ENCODE peak calls at places on chromosomes 6 and 20, in ten cellular contexts. Y is right cardiac atrium; H is CD4-positive, alpha-beta memory T cell; T is coronary artery; P is GM06990; M is astrocyte; N is astrocyte of the spinal cord; U is neural progenitor cell; X is thoracic aorta; Z is cardiac fibroblast. B is an unnamed sample.

GRCh38 chr6:85357651-85358050 is 92.2 kb upstream of the NT5E start:
- DNase-seq in Y (no peak), T (no peak), M (no peak), X (no peak), H (no peak), Z (no peak), U (no peak), N (no peak), P (no peak), B (no peak)

GRCh38 chr20:3687655-3688054 is 5.8 kb upstream of the ADAM33 start:
- DNase-seq in Z (peak; percentile 79), M (peak; percentile 47), T (no peak), U (peak; percentile 48), P (no peak), N (peak; percentile 63), H (no peak), Y (no peak), X (no peak), B (no peak)

GRCh38 chr6:150929403-150929802 is 63.9 kb downstream of the MTHFD1L start:
- DNase-seq in X (no peak), Z (no peak), M (no peak), T (no peak), N (no peak), U (no peak), H (no peak), P (no peak), Y (no peak), B (no peak)

GRCh38 chr20:41047975-41048305 is 19.3 kb downstream of the TOP1 start:
- DNase-seq in Y (no peak), H (peak; percentile 56), P (no peak), Z (peak; percentile 65), X (no peak), U (no peak), M (no peak), T (no peak), N (peak; percentile 51), B (no peak)

GRCh38 chr6:67722861-67723261 is 912.2 kb upstream of the ADGRB3 start:
- DNase-seq in P (no peak), H (no peak), X (no peak), T (no peak), U (no peak), M (no peak), Z (no peak), N (no peak), Y (no peak), B (no peak)

GRCh38 chr6:41092421-41093140 is 19.8 kb downstream of the NFYA start:
- DNase-seq in M (no peak), N (peak; percentile 20), X (no peak), Z (peak; percentile 47), H (no peak), U (no peak), T (no peak), Y (no peak), P (no peak), B (no peak)

GRCh38 chr20:53753880-53754459 is 160.3 kb upstream of the ZNF217 start:
- DNase-seq in T (no peak), Z (no peak), N (no peak), M (no peak), U (no peak), H (no peak), Y (no peak), X (no peak), P (no peak), B (no peak)

GRCh38 chr6:72616406-72617015 is 5.4 kb upstream of the KCNQ5 start:
- DNase-seq in H (peak; percentile 26), T (no peak), M (no peak), U (peak; percentile 44), N (peak; percentile 66), Z (peak; percentile 77), X (no peak), P (no peak), Y (no peak), B (no peak)

GRCh38 chr6:166201878-166202277 is 34.2 kb upstream of the TBXT start:
- DNase-seq in Y (no peak), N (no peak), M (no peak), P (no peak), U (no peak), T (no peak), H (no peak), X (no peak), Z (no peak), B (no peak)

GRCh38 chr6:166204852-166205650 is 37.4 kb upstream of the TBXT start:
- DNase-seq in M (no peak), Y (no peak), Z (no peak), U (peak; percentile 27), P (no peak), T (no peak), H (no peak), X (no peak), N (no peak), B (no peak)

GRCh38 chr6:166203641-166204222 is 36.1 kb upstream of the TBXT start:
- DNase-seq in X (no peak), Z (no peak), H (no peak), P (no peak), U (no peak), T (no peak), N (no peak), M (no peak), Y (no peak), B (no peak)

GRCh38 chr6:166203003-166203640 is 35.5 kb upstream of the TBXT start:
- DNase-seq in P (no peak), H (no peak), U (no peak), X (no peak), M (no peak), Z (no peak), N (no peak), T (no peak), Y (no peak), B (no peak)

DNA sequence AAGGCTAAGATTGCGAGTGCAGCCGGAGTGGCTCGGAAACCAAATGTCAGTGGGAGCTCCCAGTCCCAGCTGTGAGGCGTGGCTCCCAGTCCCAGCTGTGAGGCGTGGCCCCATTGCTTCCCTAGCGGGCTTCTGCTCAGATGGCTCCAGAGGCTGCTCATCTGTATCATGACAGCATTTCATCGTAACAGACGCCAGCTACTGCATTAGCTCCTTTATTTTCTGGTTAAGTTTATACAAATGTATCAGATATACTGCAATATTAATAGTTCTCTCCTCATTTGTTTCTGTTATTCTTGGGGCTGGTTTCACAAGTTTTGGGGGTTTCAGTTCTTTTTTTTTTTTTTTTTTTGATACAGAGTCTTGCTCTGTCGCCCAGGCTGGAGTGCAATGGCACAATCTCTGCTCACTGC is 34.7 kb upstream of the TBXT start:
- DNase-seq in T (no peak), X (no peak), H (no peak), Z (no peak), M (no peak), P (peak; percentile 50), Y (peak; percentile 63), U (no peak), N (no peak), B (no peak)
- H3K4me3 ChIP-seq in T (no peak overlapping the region), X (no peak overlapping the region), H (no peak overlapping the region), Z (no peak overlapping the region), M (no peak overlapping the region), P (peak overlapping the region; percentile 15), Y (no peak overlapping the region), U (no peak overlapping the region), N (no peak overlapping the region), B (no peak overlapping the region)

GRCh38 chr6:106639812-106640211 is 10.4 kb downstream of the QRSL1 start:
- DNase-seq in Y (no peak), Z (no peak), T (no peak), N (no peak), M (no peak), X (no peak), U (no peak), H (no peak), P (no peak), B (no peak)

GRCh38 chr6:106637051-106637717 is 7.8 kb downstream of the QRSL1 start:
- DNase-seq in T (no peak), X (no peak), H (no peak), P (no peak), N (no peak), M (no peak), Z (no peak), Y (no peak), U (no peak), B (no peak)

GRCh38 chr6:106642476-106642875 is 13.1 kb downstream of the QRSL1 start:
- DNase-seq in T (no peak), H (no peak), P (no peak), Z (peak; percentile 22), N (no peak), X (no peak), U (no peak), Y (no peak), M (no peak), B (no peak)

GRCh38 chr6:106634565-106634964 is 5.2 kb downstream of the QRSL1 start:
- DNase-seq in U (no peak), Z (no peak), N (no peak), X (no peak), H (no peak), P (no peak), Y (no peak), M (no peak), T (no peak), B (no peak)

DNA sequence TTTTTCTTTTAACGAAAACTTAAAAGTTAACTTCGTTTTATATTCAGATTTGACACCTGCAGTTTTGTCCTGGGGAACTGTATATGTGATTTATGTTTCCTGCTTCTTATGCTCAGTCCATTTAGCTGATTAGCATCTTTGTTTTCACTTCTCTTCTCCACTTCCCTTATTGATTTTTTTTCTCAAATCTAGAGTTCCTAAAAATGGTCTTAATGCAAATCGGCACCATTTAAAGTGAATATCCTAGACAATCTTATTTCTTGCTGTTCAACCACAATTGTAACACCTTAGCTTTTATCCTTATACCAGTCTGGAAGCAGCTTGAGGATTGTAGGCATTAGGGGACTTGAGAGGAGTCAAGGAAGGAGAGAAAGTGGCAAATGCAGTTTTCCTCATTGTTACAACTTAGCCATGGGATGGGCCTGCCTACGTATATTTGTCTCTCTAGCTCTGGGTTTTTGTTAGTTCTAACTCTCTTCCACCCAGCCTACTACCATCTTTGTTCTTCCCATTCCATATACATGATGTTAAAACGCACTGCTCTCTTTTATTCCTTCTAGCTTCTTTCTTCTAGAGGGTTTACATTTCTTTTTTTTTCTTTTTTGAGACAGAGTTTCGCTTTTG is 8.5 kb downstream of the QRSL1 start:
- DNase-seq in N (no peak), X (no peak), P (peak; percentile 49), Y (no peak), H (no peak), Z (no peak), T (no peak), U (no peak), M (no peak), B (no peak)
- H3K4me3 ChIP-seq in N (no peak overlapping the region), X (no peak overlapping the region), P (peak overlapping the region; percentile 54), Y (no peak overlapping the region), H (no peak overlapping the region), Z (no peak overlapping the region), T (no peak overlapping the region), U (no peak overlapping the region), M (no peak overlapping the region), B (no peak overlapping the region)

GRCh38 chr6:83071023-83071422 is 3.6 kb downstream of the DOP1A start:
- DNase-seq in P (peak; percentile 59), Z (no peak), X (no peak), U (no peak), H (no peak), M (no peak), T (no peak), Y (no peak), N (no peak), B (no peak)

GRCh38 chr6:83068628-83069027 is 1.2 kb downstream of the DOP1A start:
- DNase-seq in Z (no peak), T (no peak), N (no peak), P (no peak), Y (no peak), U (no peak), H (no peak), X (no peak), M (no peak), B (no peak)

GRCh38 chr6:83071707-83072106 is 4.2 kb downstream of the DOP1A start:
- DNase-seq in U (no peak), N (no peak), X (no peak), Y (no peak), M (no peak), P (no peak), H (no peak), Z (no peak), T (no peak), B (no peak)

GRCh38 chr6:83067448-83068413 is at the start of gene DOP1A:
- DNase-seq in Y (peak; percentile 98), M (peak; percentile 81), P (peak; percentile 97), N (peak; percentile 93), Z (peak; percentile 94), H (peak; percentile 94), T (peak; percentile 95), X (peak; percentile 88), U (peak; percentile 99), B (peak; percentile 80)

GRCh38 chr6:83069633-83070032 is 2.2 kb downstream of the DOP1A start:
- DNase-seq in Y (no peak), X (no peak), Z (no peak), N (no peak), U (no peak), T (no peak), H (no peak), M (no peak), P (no peak), B (no peak)
- H3K4me3 ChIP-seq in Y (no peak overlapping the region), X (no peak overlapping the region), Z (no peak overlapping the region), N (no peak overlapping the region), U (peak overlapping the region; percentile 72), T (no peak overlapping the region), H (no peak overlapping the region), M (no peak overlapping the region), P (no peak overlapping the region), B (no peak overlapping the region)

GRCh38 chr6:88945596-88945995 is 17.8 kb downstream of the RNGTT start:
- DNase-seq in P (no peak), N (no peak), X (no peak), H (no peak), U (no peak), Y (no peak), M (no peak), T (no peak), Z (peak; percentile 32), B (no peak)
- H3K4me3 ChIP-seq in P (no peak overlapping the region), N (no peak overlapping the region), X (no peak overlapping the region), H (no peak overlapping the region), U (no peak overlapping the region), Y (no peak overlapping the region), M (no peak overlapping the region), T (no peak overlapping the region), Z (no peak overlapping the region), B (no peak overlapping the region)

B was measured in skeletal muscle cell.